ENCODE peak calls at places on chromosomes 1 and 21, in six cellular contexts. Z, N, I, R, C and B are unnamed samples.

GRCh38 chr1:110786802-110787327 is 86.1 kb upstream of the CD53 start:
- DNase-seq in Z (no peak), N (no peak), I (no peak), R (no peak), C (no peak), B (no peak)

GRCh38 chr21:41762236-41762635 is 4.6 kb downstream of the RIPK4 start:
- DNase-seq in Z (no peak), N (no peak), I (no peak), R (no peak), C (no peak), B (no peak)

GRCh38 chr1:158021721-158022120 is 28.3 kb downstream of the KIRREL1 start:
- DNase-seq in Z (no peak), N (no peak), I (no peak), R (no peak), C (no peak), B (no peak)

GRCh38 chr1:20199840-20200239 is 13.5 kb upstream of the PLA2G2C start:
- DNase-seq in Z (no peak), N (no peak), I (no peak), R (no peak), C (no peak), B (no peak)

GRCh38 chr1:28171246-28171645 is 5.2 kb downstream of the PTAFR start:
- DNase-seq in Z (no peak), N (no peak), I (no peak), R (no peak), C (no peak), B (no peak)

GRCh38 chr1:16724718-16725438 is 15.4 kb upstream of the RNU1-4 start:
- DNase-seq in Z (peak; percentile 39), N (peak; percentile 40), I (peak; percentile 79), R (peak; percentile 94), C (peak; percentile 84), B (peak; percentile 13)

GRCh38 chr1:16217061-16217785 is 4.8 kb upstream of the ARHGEF19 start:
- DNase-seq in Z (peak; percentile 100), N (peak; percentile 100), I (peak; percentile 99), R (peak; percentile 99), C (peak; percentile 98), B (peak; percentile 100)

GRCh38 chr1:162678439-162678838 is 46.2 kb downstream of the DDR2 start:
- DNase-seq in Z (no peak), N (no peak), I (peak; percentile 80), R (no peak), C (no peak), B (no peak)

GRCh38 chr1:175702079-175702795 is 41.2 kb downstream of the TNR start:
- DNase-seq in Z (no peak), N (no peak), I (no peak), R (no peak), C (no peak), B (no peak)

GRCh38 chr1:190578531-190578930 is 100.9 kb upstream of the BRINP3 start:
- DNase-seq in Z (no peak), N (no peak), I (no peak), R (no peak), C (no peak), B (no peak)

GRCh38 chr1:114531094-114531493 is 20.1 kb upstream of the TRIM33 start:
- DNase-seq in Z (no peak), N (no peak), I (no peak), R (no peak), C (no peak), B (no peak)

GRCh38 chr1:229621663-229622062 is 4.3 kb downstream of the TAF5L start:
- DNase-seq in Z (no peak), N (no peak), I (no peak), R (no peak), C (no peak), B (no peak)

GRCh38 chr1:209542585-209542984 is 40.9 kb upstream of the CAMK1G start:
- DNase-seq in Z (no peak), N (no peak), I (no peak), R (no peak), C (no peak), B (no peak)

GRCh38 chr1:192488058-192488457 is 87.5 kb upstream of the RGS1 start:
- DNase-seq in Z (peak; percentile 22), N (no peak), I (no peak), R (no peak), C (no peak), B (no peak)

GRCh38 chr21:35102488-35103407 is 53.6 kb upstream of the RUNX1 start:
- DNase-seq in Z (peak; percentile 40), N (peak; percentile 27), I (peak; percentile 78), R (no peak), C (no peak), B (peak; percentile 29)

GRCh38 chr1:85650645-85651044 is 57.6 kb downstream of the ZNHIT6 start:
- DNase-seq in Z (no peak), N (no peak), I (no peak), R (no peak), C (no peak), B (no peak)

GRCh38 chr1:208837242-208837641 is 593.1 kb upstream of the PLXNA2 start:
- DNase-seq in Z (no peak), N (no peak), I (no peak), R (peak; percentile 79), C (no peak), B (no peak)

GRCh38 chr1:24481098-24481497 is 21.5 kb upstream of the RCAN3 start:
- DNase-seq in Z (no peak), N (no peak), I (no peak), R (no peak), C (no peak), B (peak; percentile 29)

GRCh38 chr1:234782821-234783220 is 172.8 kb upstream of the IRF2BP2 start:
- DNase-seq in Z (no peak), N (no peak), I (peak; percentile 19), R (no peak), C (no peak), B (no peak)

GRCh38 chr1:92587445-92587844 is 100.7 kb upstream of the GFI1 start:
- DNase-seq in Z (no peak), N (no peak), I (no peak), R (no peak), C (no peak), B (no peak)

GRCh38 chr21:36706951-36707762 is 8.2 kb downstream of the SIM2 start:
- DNase-seq in Z (no peak), N (no peak), I (no peak), R (no peak), C (no peak), B (no peak)

DNA sequence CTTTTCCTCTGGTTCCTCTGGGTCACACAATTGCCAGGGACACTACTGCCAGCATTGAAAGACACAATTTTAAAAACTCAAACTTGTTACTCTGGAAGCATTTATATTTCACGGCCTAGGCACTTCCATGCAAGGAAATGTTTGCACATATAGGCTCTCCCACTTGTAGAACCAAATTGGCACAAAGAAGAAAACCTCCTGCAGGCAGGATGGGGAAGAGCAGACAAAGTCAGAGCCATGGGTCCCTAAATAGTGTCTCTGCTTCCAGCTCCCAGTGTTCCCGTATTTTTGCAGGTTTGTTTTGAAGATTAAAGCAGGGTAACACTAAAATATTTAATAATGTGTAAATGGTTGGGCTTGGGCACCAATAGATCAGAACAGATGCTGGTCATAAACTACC is 19.0 kb upstream of the ADGRL2 start:
- DNase-seq in Z (no peak), N (no peak), I (no peak), R (no peak), C (no peak), B (no peak)
- TF ChIP-seq CTCF in Z (no peak), N (no peak), I (no peak), R (no peak), C (no peak), B (no peak)

GRCh38 chr1:36486436-36487335 is 4.0 kb upstream of the CSF3R start:
- DNase-seq in Z (no peak), N (peak; percentile 93), I (peak; percentile 77), R (no peak), C (peak; percentile 85), B (peak; percentile 43)
- TF ChIP-seq EP300 in Z (no peak), N (no peak), I (no peak), R (no peak), C (peak; percentile 94), B (no peak)

GRCh38 chr1:153195216-153195615 is 8.0 kb upstream of the LELP1 start:
- DNase-seq in Z (no peak), N (no peak), I (no peak), R (peak; percentile 26), C (no peak), B (no peak)

GRCh38 chr1:153190373-153190772 is 12.9 kb upstream of the LELP1 start:
- DNase-seq in Z (no peak), N (no peak), I (no peak), R (no peak), C (no peak), B (no peak)

GRCh38 chr1:153194331-153195050 is 8.7 kb upstream of the LELP1 start:
- DNase-seq in Z (no peak), N (no peak), I (no peak), R (peak; percentile 84), C (no peak), B (no peak)

GRCh38 chr1:153192697-153193096 is 10.5 kb upstream of the LELP1 start:
- DNase-seq in Z (peak; percentile 57), N (peak; percentile 29), I (no peak), R (peak; percentile 53), C (no peak), B (no peak)
- TF ChIP-seq CTCF in Z (peak; percentile 73), N (peak; percentile 40), I (no peak), R (no peak), C (no peak), B (no peak)

GRCh38 chr1:43008425-43009108 is 49.9 kb upstream of the SLC2A1 start:
- DNase-seq in Z (no peak), N (no peak), I (no peak), R (no peak), C (no peak), B (no peak)
- TF ChIP-seq EP300 in Z (no peak), N (no peak), I (no peak), R (no peak), C (no peak), B (no peak)

DNA sequence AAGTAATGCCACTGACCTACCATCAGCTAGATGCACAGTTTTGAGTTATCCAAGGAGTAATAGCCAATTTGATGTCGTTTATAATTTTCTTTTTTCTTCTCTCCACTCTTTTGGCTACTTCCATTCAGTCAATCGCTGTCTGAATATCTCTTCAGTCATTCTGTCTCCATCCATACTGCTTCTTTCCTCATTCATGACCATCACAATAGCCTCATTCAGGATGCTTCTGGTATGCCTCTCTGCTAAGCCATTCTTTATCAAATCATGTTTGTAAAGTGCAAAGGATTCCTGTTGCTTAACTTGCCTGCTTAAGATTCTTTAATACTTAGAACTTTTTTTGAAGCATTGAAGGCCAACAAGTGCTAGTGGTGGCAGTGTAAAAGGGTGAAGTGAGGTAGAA is 20.2 kb downstream of the TYW3 start:
- DNase-seq in Z (no peak), N (no peak), I (no peak), R (no peak), C (no peak), B (no peak)
- TF ChIP-seq CTCF in Z (no peak), N (no peak), I (no peak), R (no peak), C (no peak), B (no peak)

GRCh38 chr21:45157932-45158331 is 83.6 kb downstream of the ADARB1 start:
- DNase-seq in Z (no peak), N (no peak), I (no peak), R (peak; percentile 78), C (no peak), B (no peak)
- TF ChIP-seq EP300 in Z (no peak), N (no peak), I (no peak), R (no peak), C (no peak), B (no peak)

GRCh38 chr1:155966135-155966534 is 12.2 kb downstream of the ARHGEF2 start:
- DNase-seq in Z (no peak), N (no peak), I (no peak), R (no peak), C (no peak), B (no peak)
- TF ChIP-seq CTCF in Z (peak; percentile 65), N (no peak), I (no peak), R (peak; percentile 12), C (peak; percentile 20), B (no peak)